ENCODE peak calls at places on chromosome 21, in four cellular contexts. U is GM12878, J is mucosa of descending colon, F is Right ventricle myocardium inferior. Z is an unnamed sample.

GRCh38 chr21:29904359-29905282 is 35.2 kb downstream of the GRIK1 start:
- ATAC-seq in U (peak), J (no peak), F (no peak), Z (no peak)

GRCh38 chr21:25607151-25607811 is at the start of gene MRPL39:
- ATAC-seq in U (peak), J (peak), F (peak), Z (peak)

GRCh38 chr21:36909901-36910561 is 56.4 kb downstream of the HLCS start:
- ATAC-seq in U (no peak), J (peak), F (no peak), Z (no peak)

GRCh38 chr21:45982256-45982757 is 737 bp downstream of the COL6A1 start:
- ATAC-seq in U (no peak), J (peak), F (peak), Z (no peak)

GRCh38 chr21:25039461-25040380 is 567.6 kb downstream of the MRPL39 start:
- ATAC-seq in U (peak), J (peak), F (no peak), Z (peak)

GRCh38 chr21:33682992-33683627 is 40.8 kb downstream of the ITSN1 start:
- ATAC-seq in U (no peak), J (no peak), F (no peak), Z (no peak)

GRCh38 chr21:37627561-37627960 is 261.0 kb downstream of the DYRK1A start:
- ATAC-seq in U (no peak), J (no peak), F (no peak), Z (no peak)

GRCh38 chr21:32921632-32922230 is 104.0 kb upstream of the OLIG2 start:
- ATAC-seq in U (peak), J (peak), F (no peak), Z (no peak)

GRCh38 chr21:26945916-26946315 is 21.0 kb downstream of the ADAMTS5 start:
- ATAC-seq in U (no peak), J (no peak), F (peak), Z (no peak)

GRCh38 chr21:14630556-14631069 is 84.5 kb upstream of the SAMSN1 start:
- ATAC-seq in U (peak), J (peak), F (no peak), Z (peak)

GRCh38 chr21:39454949-39455668 is 3.3 kb downstream of the SH3BGR start:
- ATAC-seq in U (peak), J (no peak), F (peak), Z (peak)

GRCh38 chr21:15183712-15184353 is 119.0 kb upstream of the NRIP1 start:
- ATAC-seq in U (no peak), J (no peak), F (no peak), Z (no peak)

GRCh38 chr21:45324430-45325205 is 36.9 kb upstream of the POFUT2 start:
- ATAC-seq in U (no peak), J (no peak), F (no peak), Z (no peak)

GRCh38 chr21:46093668-46094400 is 4.1 kb upstream of the COL6A2 start:
- ATAC-seq in U (no peak), J (no peak), F (no peak), Z (no peak)

GRCh38 chr21:31158789-31159581 is 120.7 kb upstream of the KRTAP19-8 start:
- ATAC-seq in U (no peak), J (peak), F (peak), Z (no peak)

GRCh38 chr21:38359835-38360234 is 103.0 kb downstream of the KCNJ15 start:
- ATAC-seq in U (no peak), J (no peak), F (no peak), Z (no peak)

GRCh38 chr21:29961291-29962027 is 21.7 kb upstream of the GRIK1 start:
- ATAC-seq in U (no peak), J (no peak), F (no peak), Z (no peak)

GRCh38 chr21:44294391-44295162 is 5.3 kb upstream of the PFKL start:
- ATAC-seq in U (no peak), J (no peak), F (peak), Z (no peak)

GRCh38 chr21:17769049-17769845 is 49.9 kb downstream of the C21orf91 start:
- ATAC-seq in U (no peak), J (peak), F (no peak), Z (no peak)

GRCh38 chr21:41233913-41234312 is 66.0 kb downstream of the BACE2 start:
- ATAC-seq in U (no peak), J (peak), F (no peak), Z (no peak)

GRCh38 chr21:29346771-29347170 is 48.0 kb downstream of the BACH1 start:
- ATAC-seq in U (no peak), J (no peak), F (no peak), Z (no peak)

GRCh38 chr21:16186742-16187141 is 457.0 kb downstream of the USP25 start:
- ATAC-seq in U (no peak), J (no peak), F (peak), Z (no peak)

GRCh38 chr21:29893687-29894086 is 46.1 kb downstream of the GRIK1 start:
- ATAC-seq in U (no peak), J (no peak), F (no peak), Z (no peak)

GRCh38 chr21:17903029-17903806 is 84.1 kb upstream of the C21orf91 start:
- ATAC-seq in U (peak), J (no peak), F (no peak), Z (no peak)

GRCh38 chr21:44510508-44511218 is 29.3 kb downstream of the KRTAP10-1 start:
- ATAC-seq in U (peak), J (peak), F (peak), Z (peak)

GRCh38 chr21:34187935-34188334 is 114.6 kb downstream of the MRPS6 start:
- ATAC-seq in U (no peak), J (no peak), F (peak), Z (no peak)

GRCh38 chr21:42175110-42175710 is 43.7 kb upstream of the ABCG1 start:
- ATAC-seq in U (no peak), J (no peak), F (no peak), Z (no peak)

GRCh38 chr21:26144026-26144425 is 26.5 kb downstream of the APP start:
- ATAC-seq in U (no peak), J (no peak), F (no peak), Z (no peak)

GRCh38 chr21:29192999-29193563 is 62.6 kb downstream of the MAP3K7CL start:
- ATAC-seq in U (no peak), J (no peak), F (no peak), Z (no peak)

GRCh38 chr21:35314896-35315582 is 265.9 kb upstream of the RUNX1 start:
- ATAC-seq in U (no peak), J (no peak), F (peak), Z (no peak)

GRCh38 chr21:46264046-46264689 is 21.2 kb downstream of the MCM3AP start:
- ATAC-seq in U (no peak), J (no peak), F (peak), Z (no peak)

GRCh38 chr21:42668193-42668592 is 14.8 kb downstream of the PDE9A start:
- ATAC-seq in U (no peak), J (no peak), F (no peak), Z (no peak)

GRCh38 chr21:23921670-23922418 is 1685.4 kb downstream of the MRPL39 start:
- ATAC-seq in U (no peak), J (no peak), F (no peak), Z (peak)